ENCODE peak calls at places on chromosomes 16 and 17, in nine cellular contexts. A is HTR-8/SVneo; V is fibroblast of lung; Q is endothelial cell; X is GDM1; B is CD8-positive, alpha-beta memory T cell; M is HEK293T; H is A549; Z is NCI-H1105 treated with DMSO at 0.1 percent for 48 hours. E is an unnamed sample.
A peak's percentile ranks its signal among the peaks of the same experiment; 100 is the strongest.

GRCh38 chr17:2691965-2692780 is 19.4 kb downstream of the CLUH start:
- DNase-seq in A (no peak), V (no peak), Q (no peak), X (no peak), B (no peak), M (no peak), H (no peak), Z (no peak), E (no peak)

GRCh38 chr16:55908641-55909040 is 33.5 kb upstream of the CES5A start:
- DNase-seq in A (no peak), V (no peak), Q (no peak), X (no peak), B (no peak), M (no peak), H (no peak), Z (no peak), E (no peak)

GRCh38 chr16:22194707-22195444 is 11.2 kb upstream of the EEF2K start:
- DNase-seq in A (no peak), V (no peak), Q (no peak), X (no peak), B (no peak), M (no peak), H (no peak), Z (no peak), E (no peak)

GRCh38 chr17:65674246-65675045 is 113.0 kb upstream of the AXIN2 start:
- DNase-seq in A (no peak), V (peak; percentile 44), Q (no peak), X (no peak), B (no peak), M (no peak), H (no peak), Z (no peak), E (no peak)

GRCh38 chr17:68511254-68511670 is 968 bp upstream of the PRKAR1A start:
- DNase-seq in A (no peak), V (no peak), Q (no peak), X (no peak), B (no peak), M (no peak), H (no peak), Z (peak; percentile 23), E (peak; percentile 7)

GRCh38 chr16:67506468-67506867 is 22.2 kb upstream of the RIPOR1 start:
- DNase-seq in A (no peak), V (no peak), Q (no peak), X (no peak), B (no peak), M (no peak), H (no peak), Z (no peak), E (no peak)

GRCh38 chr17:58493506-58493905 is 5.3 kb upstream of the HSF5 start:
- DNase-seq in A (no peak), V (no peak), Q (no peak), X (no peak), B (no peak), M (no peak), H (no peak), Z (no peak), E (no peak)

GRCh38 chr17:418421-418751 is 65.8 kb upstream of the RPH3AL start:
- DNase-seq in A (no peak), V (no peak), Q (no peak), X (peak; percentile 92), B (peak; percentile 48), M (no peak), H (no peak), Z (no peak), E (peak; percentile 34)

GRCh38 chr16:6880263-6880662 is 452.4 kb upstream of the RBFOX1 start:
- DNase-seq in A (no peak), V (no peak), Q (no peak), X (no peak), B (no peak), M (no peak), H (no peak), Z (no peak), E (no peak)

GRCh38 chr16:27529962-27530361 is 19.8 kb downstream of the GTF3C1 start:
- DNase-seq in A (no peak), V (peak; percentile 88), Q (no peak), X (no peak), B (no peak), M (no peak), H (no peak), Z (no peak), E (no peak)

GRCh38 chr17:60305141-60305540 is 86.8 kb downstream of the USP32 start:
- DNase-seq in A (no peak), V (no peak), Q (no peak), X (no peak), B (peak; percentile 3), M (no peak), H (peak; percentile 17), Z (no peak), E (no peak)

GRCh38 chr17:70091681-70092080 is 16.7 kb downstream of the KCNJ16 start:
- DNase-seq in A (no peak), V (no peak), Q (no peak), X (no peak), B (no peak), M (no peak), H (no peak), Z (no peak), E (no peak)

GRCh38 chr16:85687651-85688471 is 893 bp downstream of the GINS2 start:
- DNase-seq in A (no peak), V (no peak), Q (no peak), X (no peak), B (no peak), M (no peak), H (no peak), Z (no peak), E (no peak)

GRCh38 chr17:50176559-50177471 is 11.0 kb downstream of the SGCA start:
- DNase-seq in A (no peak), V (peak; percentile 33), Q (no peak), X (no peak), B (no peak), M (no peak), H (peak; percentile 46), Z (no peak), E (no peak)

GRCh38 chr17:56098746-56099145 is 54.5 kb upstream of the ANKFN1 start:
- DNase-seq in A (no peak), V (no peak), Q (no peak), X (no peak), B (no peak), M (no peak), H (no peak), Z (no peak), E (no peak)

GRCh38 chr17:80950466-80951120 is 41.0 kb upstream of the CHMP6 start:
- DNase-seq in A (no peak), V (no peak), Q (no peak), X (no peak), B (no peak), M (no peak), H (no peak), Z (no peak), E (no peak)

GRCh38 chr16:48607056-48607825 is 2.7 kb downstream of the N4BP1 start:
- DNase-seq in A (no peak), V (peak; percentile 90), Q (no peak), X (no peak), B (no peak), M (no peak), H (peak; percentile 37), Z (no peak), E (no peak)

GRCh38 chr17:80425835-80426426 is 11.0 kb downstream of the ENDOV start:
- DNase-seq in A (no peak), V (no peak), Q (no peak), X (no peak), B (no peak), M (no peak), H (no peak), Z (no peak), E (no peak)